ENCODE peak calls at places on chromosomes 16 and 17, in four cellular contexts. D is SK-N-SH, X is K562, E is WTC11. T is an unnamed sample.
A peak's percentile ranks its signal among the peaks of the same experiment; 100 is the strongest.

GRCh38 chr16:70709961-70710360 is 24.1 kb upstream of the MTSS2 start:
- DNase-seq in D (no peak), X (no peak), E (no peak), T (no peak)

GRCh38 chr17:65627892-65628622 is 66.6 kb upstream of the AXIN2 start:
- DNase-seq in X (no peak), E (no peak), D (no peak), T (no peak)

GRCh38 chr17:58710948-58711552 is 18.6 kb downstream of the RAD51C start:
- DNase-seq in D (peak; percentile 49), E (peak; percentile 16), X (peak; percentile 23), T (peak; percentile 54)

GRCh38 chr17:42270175-42270545 is 6.0 kb downstream of the STAT5B start:
- DNase-seq in D (no peak), E (no peak), X (no peak), T (no peak)

GRCh38 chr16:397135-397661 is at the start of gene NME4:
- DNase-seq in E (peak; percentile 50), X (peak; percentile 78), D (peak; percentile 86), T (no peak)

GRCh38 chr17:81399481-81400153 is 4.4 kb downstream of the BAHCC1 start:
- DNase-seq in D (peak; percentile 82), E (peak; percentile 33), X (peak; percentile 58), T (no peak)

GRCh38 chr16:4327782-4328579 is 12.1 kb downstream of the GLIS2 start:
- DNase-seq in D (peak; percentile 95), X (peak; percentile 44), E (peak; percentile 89), T (no peak)

GRCh38 chr17:794876-795275 is 12.7 kb downstream of the MRM3 start:
- DNase-seq in D (peak; percentile 90), X (peak; percentile 64), E (peak; percentile 81), T (no peak)

GRCh38 chr17:79146562-79146961 is 71.9 kb downstream of the ENGASE start:
- DNase-seq in X (no peak), D (no peak), E (no peak), T (no peak)

GRCh38 chr17:8757189-8757588 is 1.2 kb downstream of the SPDYE4 start:
- DNase-seq in D (no peak), E (no peak), X (no peak), T (no peak)

GRCh38 chr17:299546-299945 is 53.1 kb downstream of the RPH3AL start:
- DNase-seq in D (peak; percentile 81), X (no peak), E (no peak), T (no peak)

GRCh38 chr17:29237476-29238132 is 9.1 kb upstream of the CRYBA1 start:
- DNase-seq in X (no peak), E (no peak), D (no peak), T (no peak)

GRCh38 chr17:43151880-43152456 is 19.0 kb upstream of the NBR1 start:
- DNase-seq in X (no peak), D (no peak), E (no peak), T (no peak)

GRCh38 chr16:79082955-79083354 is 517.6 kb downstream of the MAF start:
- DNase-seq in D (no peak), E (no peak), X (no peak), T (no peak)

GRCh38 chr16:65657051-65657450 is 535.2 kb upstream of the CDH11 start:
- DNase-seq in E (no peak), X (no peak), D (peak; percentile 59), T (no peak)

GRCh38 chr16:74726056-74726455 is 25.4 kb upstream of the MLKL start:
- DNase-seq in X (no peak), D (no peak), E (no peak), T (no peak)

GRCh38 chr16:74724820-74725549 is 24.3 kb upstream of the MLKL start:
- DNase-seq in D (no peak), E (no peak), X (no peak), T (no peak)

GRCh38 chr17:51585514-51586104 is 325.3 kb downstream of the UTP18 start:
- DNase-seq in D (peak; percentile 15), E (peak; percentile 55), X (no peak), T (peak; percentile 62)

GRCh38 chr16:85152414-85153030 is 40.2 kb upstream of the CIBAR2 start:
- DNase-seq in X (no peak), E (no peak), D (no peak), T (no peak)

GRCh38 chr17:37400505-37400904 is 6.1 kb downstream of the ACACA start:
- DNase-seq in D (no peak), X (no peak), E (no peak), T (no peak)

GRCh38 chr16:67284699-67285646 is 5.6 kb downstream of the PLEKHG4 start:
- DNase-seq in E (peak; percentile 84), X (peak; percentile 25), D (peak; percentile 69), T (peak; percentile 62)

GRCh38 chr17:60442271-60443201 is 20.2 kb downstream of the CHCT1 start:
- DNase-seq in E (no peak), D (peak; percentile 10), X (no peak), T (no peak)

GRCh38 chr17:18026408-18026776 is 12.6 kb downstream of the ATPAF2 start:
- DNase-seq in D (peak; percentile 68), X (no peak), E (no peak), T (no peak)
- TF ChIP-seq TEAD4 in D (no peak), X (no peak), E (no peak), T (no peak)

GRCh38 chr16:51982715-51983680 is 563.9 kb downstream of the TOX3 start:
- DNase-seq in D (peak; percentile 48), E (peak; percentile 22), X (peak; percentile 20), T (no peak)
- TF ChIP-seq TEAD4 in D (no peak), E (no peak), X (no peak), T (no peak)

GRCh38 chr16:83615981-83616380 is 191.8 kb upstream of the HSBP1 start:
- DNase-seq in X (no peak), E (no peak), D (no peak), T (no peak)

GRCh38 chr16:83609178-83609577 is 198.6 kb upstream of the HSBP1 start:
- DNase-seq in X (no peak), D (no peak), E (no peak), T (no peak)

GRCh38 chr16:83619381-83620150 is 188.2 kb upstream of the HSBP1 start:
- DNase-seq in X (no peak), E (no peak), D (no peak), T (no peak)

GRCh38 chr16:83615553-83615952 is 192.2 kb upstream of the HSBP1 start:
- DNase-seq in E (no peak), X (no peak), D (no peak), T (no peak)

GRCh38 chr16:83615131-83615530 is 192.6 kb upstream of the HSBP1 start:
- DNase-seq in X (no peak), E (no peak), D (no peak), T (no peak)
- TF ChIP-seq TEAD4 in X (no peak), E (no peak), D (no peak), T (no peak)

DNA sequence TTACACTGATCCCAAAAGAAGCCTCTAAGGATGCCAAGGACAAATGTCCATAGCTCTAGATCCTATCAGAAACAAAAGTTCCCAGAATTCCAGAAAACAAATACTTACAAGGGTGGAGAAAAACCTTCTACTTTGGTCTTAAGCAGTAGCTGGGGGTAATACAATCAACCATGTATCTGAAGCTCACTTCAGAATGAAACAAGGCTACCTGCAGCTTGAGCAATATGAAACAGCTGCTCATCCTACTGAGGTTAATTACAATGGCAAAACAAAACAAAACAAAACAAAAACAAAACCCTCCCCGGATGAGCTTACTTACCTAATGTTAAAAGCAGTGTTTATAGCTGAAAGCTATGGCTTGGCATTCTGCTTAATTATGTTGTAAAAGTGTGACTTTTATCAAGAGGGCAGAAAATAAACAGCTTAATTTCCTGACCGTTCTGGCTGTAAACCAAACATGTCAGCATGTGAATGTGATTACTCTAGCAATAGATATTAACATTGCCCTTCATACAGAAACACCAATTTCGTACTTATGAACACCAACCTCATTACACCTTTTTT is 10.5 kb downstream of the PDZD9 start:
- DNase-seq in E (no peak), D (no peak), X (no peak), T (no peak)
- TF ChIP-seq TEAD4 in E (no peak), D (no peak), X (no peak), T (no peak)

T was measured in H1.